ENCODE peak calls at places on chromosomes 13 and 19, in nine cellular contexts. L is brain microvascular endothelial cell, P is AG10803, U is NB4, N is dorsolateral prefrontal cortex, Q is fibroblast of mammary gland, B is GM12865, V is OCI-LY7, D is AG04450. W is an unnamed sample.

GRCh38 chr19:54179921-54180452 is 7.0 kb upstream of the TMC4 start:
- DNase-seq in L (peak; percentile 80), P (no peak), U (no peak), N (peak; percentile 62), Q (peak; percentile 35), B (no peak), V (peak; percentile 75), D (no peak), W (peak; percentile 35)

GRCh38 chr19:38049105-38049649 is 142.2 kb downstream of the SIPA1L3 start:
- DNase-seq in L (peak; percentile 59), P (peak; percentile 57), U (peak; percentile 83), N (no peak), Q (peak; percentile 48), B (peak; percentile 94), V (peak; percentile 79), D (no peak), W (no peak)

GRCh38 chr19:2032296-2032941 is 16.9 kb upstream of the BTBD2 start:
- DNase-seq in L (peak; percentile 54), P (peak; percentile 89), U (peak; percentile 71), N (peak; percentile 96), Q (peak; percentile 88), B (no peak), V (no peak), D (no peak), W (peak; percentile 77)

GRCh38 chr13:71374471-71375041 is 492.4 kb downstream of the DACH1 start:
- DNase-seq in L (no peak), P (no peak), U (no peak), N (no peak), Q (no peak), B (no peak), V (no peak), D (no peak), W (no peak)

GRCh38 chr13:110702591-110703526 is 3.1 kb downstream of the CARS2 start:
- DNase-seq in L (peak; percentile 58), P (no peak), U (peak; percentile 64), N (no peak), Q (peak; percentile 64), B (no peak), V (no peak), D (no peak), W (peak; percentile 8)

GRCh38 chr19:6062274-6062673 is 48.0 kb downstream of the RFX2 start:
- DNase-seq in L (no peak), P (peak; percentile 35), U (peak; percentile 91), N (no peak), Q (peak; percentile 60), B (no peak), V (no peak), D (no peak), W (peak; percentile 51)

GRCh38 chr19:33063356-33064116 is 1.2 kb downstream of the RHPN2 start:
- DNase-seq in L (no peak), P (peak; percentile 13), U (no peak), N (no peak), Q (peak; percentile 18), B (no peak), V (peak; percentile 13), D (no peak), W (peak; percentile 66)

GRCh38 chr13:51785592-51786424 is 18.2 kb downstream of the DHRS12 start:
- DNase-seq in L (no peak), P (peak; percentile 54), U (peak; percentile 31), N (no peak), Q (peak; percentile 75), B (no peak), V (no peak), D (no peak), W (peak; percentile 59)

GRCh38 chr13:62014299-62014698 is 598.6 kb upstream of the PCDH20 start:
- DNase-seq in L (no peak), P (no peak), U (peak; percentile 30), N (no peak), Q (peak; percentile 1), B (no peak), V (peak; percentile 32), D (no peak), W (no peak)

GRCh38 chr19:42199440-42200115 is 17.9 kb downstream of the DEDD2 start:
- DNase-seq in L (no peak), P (no peak), U (peak; percentile 95), N (no peak), Q (no peak), B (peak; percentile 89), V (peak; percentile 43), D (no peak), W (no peak)

DNA sequence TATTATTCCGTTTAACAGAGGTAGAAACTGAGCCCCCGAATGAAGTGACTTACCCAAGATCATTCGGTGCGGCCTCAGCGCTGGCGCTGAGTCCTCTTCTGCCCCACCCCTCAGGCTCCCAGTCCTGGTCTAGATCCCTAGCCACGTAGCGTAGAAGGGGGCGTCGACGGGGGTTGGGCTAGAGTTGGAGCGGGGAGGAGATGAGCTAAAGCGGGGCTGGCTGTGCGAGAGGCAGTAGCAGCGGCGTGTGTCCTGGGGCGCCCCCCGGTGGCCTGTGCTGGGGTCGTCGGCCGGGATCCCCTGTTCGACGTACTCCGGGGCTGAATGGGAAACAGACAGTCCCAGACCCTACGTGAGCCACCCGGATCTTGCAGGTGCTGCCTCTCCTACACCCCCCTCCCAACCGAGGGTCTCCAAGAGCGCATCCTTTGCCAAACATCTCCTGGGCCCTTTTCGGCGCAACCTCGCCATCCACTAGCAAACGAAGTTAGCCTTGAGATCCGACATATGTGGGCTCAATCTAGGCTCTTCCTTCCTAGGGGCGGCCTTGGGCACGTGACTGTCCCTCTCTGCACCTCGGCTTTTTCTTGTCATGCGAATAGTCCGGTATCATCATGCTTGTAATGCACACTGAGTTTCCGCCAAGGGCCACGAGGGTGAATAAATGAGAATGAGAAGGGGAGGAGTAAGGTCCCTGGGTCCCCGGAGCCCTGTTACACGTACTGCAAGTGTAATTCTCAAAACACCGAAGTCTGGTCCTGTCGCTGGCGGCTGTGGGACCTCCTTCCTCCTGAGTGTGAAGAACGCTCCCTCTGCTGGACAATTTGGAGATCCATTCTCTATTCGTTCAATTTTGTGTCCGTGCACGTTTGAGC is 47.7 kb downstream of the CYP4F22 start:
- DNase-seq in L (peak; percentile 92), P (peak; percentile 91), U (peak; percentile 94), N (peak; percentile 78), Q (peak; percentile 90), B (peak; percentile 96), V (peak; percentile 92), D (peak; percentile 66), W (peak; percentile 91)
- H3K4me3 ChIP-seq in L (peak overlapping the region; percentile 31), P (peak overlapping the region; percentile 42), U (peak overlapping the region; percentile 43), N (peak overlapping the region; percentile 37), Q (peak overlapping the region; percentile 15), B (peak overlapping the region; percentile 48), V (peak overlapping the region; percentile 21), D (peak overlapping the region; percentile 31), W (peak overlapping the region; percentile 42)

GRCh38 chr19:55210120-55210493 is 806 bp upstream of the PTPRH start:
- DNase-seq in L (peak; percentile 90), P (peak; percentile 92), U (no peak), N (no peak), Q (peak; percentile 97), B (no peak), V (no peak), D (peak; percentile 88), W (peak; percentile 96)

GRCh38 chr19:55213547-55213946 is 4.2 kb upstream of the PTPRH start:
- DNase-seq in L (no peak), P (no peak), U (no peak), N (no peak), Q (no peak), B (no peak), V (no peak), D (no peak), W (no peak)

GRCh38 chr19:55209430-55210119 is at the start of gene PTPRH:
- DNase-seq in L (no peak), P (no peak), U (no peak), N (no peak), Q (no peak), B (no peak), V (no peak), D (no peak), W (no peak)

GRCh38 chr19:55208880-55209429 is 346 bp downstream of the PTPRH start:
- DNase-seq in L (no peak), P (no peak), U (peak; percentile 29), N (no peak), Q (no peak), B (no peak), V (no peak), D (no peak), W (no peak)

DNA sequence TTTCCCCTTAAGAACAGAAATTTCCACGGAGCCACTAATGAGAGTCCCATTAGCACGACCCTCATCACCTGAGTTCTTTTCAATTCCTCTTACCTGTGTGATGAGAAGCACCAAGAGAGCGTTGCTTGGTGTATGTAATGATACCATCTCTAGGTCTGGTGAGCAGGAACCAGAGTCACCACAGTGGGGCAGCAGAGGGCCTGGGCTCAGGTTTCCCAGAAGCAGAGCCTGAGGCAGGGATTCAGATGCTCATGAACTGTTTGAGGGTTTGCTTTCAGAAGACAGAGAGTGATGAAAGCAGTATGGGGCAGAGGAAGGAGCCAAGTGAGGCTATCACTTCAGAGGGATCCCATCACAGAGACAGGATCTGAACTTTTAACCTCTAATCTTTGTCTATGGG is 3.1 kb upstream of the PTPRH start:
- DNase-seq in L (no peak), P (no peak), U (peak; percentile 56), N (no peak), Q (no peak), B (peak; percentile 57), V (peak; percentile 87), D (no peak), W (no peak)
- TF ChIP-seq CTCF in L (peak; percentile 50), P (no peak), U (peak; percentile 48), N (no peak), Q (peak; percentile 33), B (peak; percentile 45), V (peak; percentile 97), D (no peak), W (no peak)

DNA sequence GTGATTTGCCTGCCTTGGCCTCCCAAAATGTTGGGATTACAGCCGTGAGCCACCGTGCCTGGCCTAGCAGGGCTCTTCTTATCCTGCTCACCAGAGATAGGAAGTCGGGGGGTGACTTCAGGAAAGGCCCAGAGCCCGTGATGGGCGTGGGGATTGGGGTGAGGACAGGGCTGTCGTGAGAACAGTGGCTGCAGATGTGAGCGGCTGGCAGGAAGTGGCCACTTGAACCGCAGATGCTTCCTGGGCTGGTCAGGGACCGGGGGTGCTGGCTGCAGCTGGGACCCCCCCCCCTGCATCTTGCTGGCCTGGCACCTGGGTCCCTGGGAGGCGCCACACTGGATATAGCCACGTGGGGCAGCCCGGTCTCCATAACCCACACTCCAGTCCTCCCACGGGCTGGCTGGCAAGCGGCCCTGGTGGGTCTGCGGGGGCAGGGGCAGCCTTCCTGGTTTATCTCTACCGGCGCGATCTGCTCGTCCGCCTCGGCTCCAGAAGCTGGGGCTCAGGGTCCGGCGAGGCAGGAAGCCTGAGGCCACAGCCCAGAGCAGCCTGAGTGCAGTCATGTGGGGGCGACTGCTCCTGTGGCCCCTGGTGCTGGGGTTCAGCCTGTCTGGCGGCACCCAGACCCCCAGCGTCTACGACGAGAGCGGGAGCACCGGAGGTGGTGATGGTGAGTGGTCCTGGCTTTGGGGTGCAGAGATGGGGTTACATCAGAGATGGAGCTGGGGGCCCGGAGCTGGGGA is at the start of gene F2RL3:
- DNase-seq in L (peak; percentile 40), P (peak; percentile 64), U (peak; percentile 96), N (no peak), Q (no peak), B (peak; percentile 94), V (no peak), D (no peak), W (no peak)
- H3K4me3 ChIP-seq in L (no peak within 1 kb of the TSS), P (no peak within 1 kb of the TSS), U (peak within 1 kb of the TSS; percentile 56), N (no peak within 1 kb of the TSS), Q (no peak within 1 kb of the TSS), B (peak within 1 kb of the TSS; percentile 55), V (no peak within 1 kb of the TSS), D (no peak within 1 kb of the TSS), W (no peak within 1 kb of the TSS)

DNA sequence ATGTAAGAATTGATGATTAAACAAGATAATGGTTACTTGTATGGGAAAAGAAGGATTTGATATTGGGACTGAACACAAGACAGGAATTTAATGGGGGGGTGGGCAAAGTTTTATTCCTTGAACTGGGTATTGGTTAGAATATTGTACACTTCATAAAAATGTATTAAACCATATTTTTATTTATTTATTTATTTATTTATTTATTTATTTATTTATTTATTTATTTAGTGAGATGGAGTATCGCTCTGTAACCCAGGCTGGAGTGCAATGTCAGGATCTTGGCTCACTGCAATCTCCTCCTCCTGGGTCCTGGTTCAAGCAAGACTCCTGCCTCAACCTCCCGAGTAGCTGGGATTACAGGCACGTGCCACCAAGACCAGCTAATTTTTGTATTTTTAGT is 287.1 kb upstream of the SLITRK5 start:
- DNase-seq in L (no peak), P (no peak), U (no peak), N (no peak), Q (no peak), B (no peak), V (no peak), D (no peak), W (no peak)
- TF ChIP-seq CTCF in L (no peak), P (no peak), U (no peak), N (no peak), Q (no peak), B (no peak), V (no peak), D (no peak), W (no peak)

W was measured in fibroblast of the aortic adventitia.